ENCODE peak calls at places on chromosome X, in ten cellular contexts. P is Kasumi-1; Z is IMR-90; B is RCC 7860; S is D341Med; V is KBM-7; U is SIG-M5; R is nephron progenitor cell; D is hypothalamus; T is stimulated activated CD8-positive, alpha-beta memory T cell treated with anti-CD3 and anti-CD28 coated beads, Interleukin-12 subunit alpha, Interleukin-12 subunit beta, amount 100 ng/mL, for 1 hour. E is an unnamed sample.

GRCh38 chrX:112841114-112841819 is 636 bp upstream of the AMOT start:
- DNase-seq in V (peak), Z (peak), B (peak), T (peak), R (peak), S (peak), P (peak), U (no peak), D (peak), E (peak)

GRCh38 chrX:130114141-130114561 is 3.9 kb upstream of the ELF4 start:
- DNase-seq in T (no peak), Z (peak), R (no peak), S (no peak), P (no peak), D (no peak), V (no peak), U (no peak), B (peak), E (no peak)

GRCh38 chrX:149036086-149036485 is 469.0 kb downstream of the IDS start:
- DNase-seq in P (no peak), S (no peak), V (no peak), R (no peak), U (no peak), B (no peak), D (no peak), Z (no peak), T (no peak), E (no peak)

GRCh38 chrX:292900-293897 is 12.0 kb downstream of the PLCXD1 start:
- DNase-seq in U (no peak), P (no peak), D (no peak), B (no peak), R (no peak), Z (no peak), V (no peak), T (no peak), S (no peak), E (no peak)

GRCh38 chrX:130066975-130067615 is 43.2 kb downstream of the ELF4 start:
- DNase-seq in S (no peak), U (no peak), D (no peak), P (no peak), T (no peak), B (no peak), Z (no peak), V (no peak), R (no peak), E (no peak)

GRCh38 chrX:134642394-134642793 is 15.9 kb downstream of the PLAC1 start:
- DNase-seq in Z (no peak), V (no peak), R (no peak), B (peak), U (no peak), T (no peak), S (no peak), P (no peak), D (no peak), E (no peak)

GRCh38 chrX:10189317-10190268 is 32.8 kb downstream of the CLCN4 start:
- DNase-seq in Z (peak), B (peak), U (no peak), V (peak), S (peak), D (peak), R (peak), T (peak), P (peak), E (peak)

GRCh38 chrX:21885568-21885967 is 29.8 kb downstream of the YY2 start:
- DNase-seq in B (no peak), T (no peak), Z (peak), P (no peak), V (no peak), D (no peak), U (no peak), S (no peak), R (no peak), E (no peak)